ENCODE peak calls at places on chromosomes 3 and 15, in six cellular contexts. P is ACHN; X is Calu3; Q is substantia nigra; I is stimulated activated CD4-positive, alpha-beta T cell treated with anti-CD3 and anti-CD28 coated beads, Interleukin-4, amount 100 ng/mL, for 4 hours; A is Right ventricle myocardium superior. O is an unnamed sample.

GRCh38 chr3:57942872-57943283 is 65.3 kb upstream of the FLNB start:
- DNase-seq in P (no peak), X (no peak), Q (no peak), I (no peak), A (peak), O (no peak)

GRCh38 chr3:134867277-134867676 is 72.2 kb downstream of the EPHB1 start:
- DNase-seq in P (no peak), X (no peak), Q (no peak), I (no peak), A (no peak), O (no peak)

GRCh38 chr15:31571676-31572075 is 245.0 kb downstream of the KLF13 start:
- DNase-seq in P (no peak), X (no peak), Q (no peak), I (no peak), A (no peak), O (no peak)

GRCh38 chr3:56468184-56469106 is at the start of gene ERC2:
- DNase-seq in P (peak), X (peak), Q (no peak), I (peak), A (peak), O (no peak)

GRCh38 chr3:9102240-9102841 is 139.1 kb upstream of the RAD18 start:
- DNase-seq in P (no peak), X (no peak), Q (no peak), I (no peak), A (no peak), O (no peak)

GRCh38 chr15:84082739-84083138 is 152.8 kb upstream of the GOLGA6L4 start:
- DNase-seq in P (no peak), X (no peak), Q (no peak), I (no peak), A (no peak), O (no peak)

GRCh38 chr15:40151991-40152390 is 8.9 kb upstream of the BUB1B start:
- DNase-seq in P (no peak), X (no peak), Q (no peak), I (no peak), A (no peak), O (no peak)

GRCh38 chr15:42344763-42345162 is 14.5 kb upstream of the CAPN3 start:
- DNase-seq in P (no peak), X (no peak), Q (no peak), I (no peak), A (no peak), O (no peak)

GRCh38 chr3:119643094-119643493 is 17.3 kb downstream of the POPDC2 start:
- DNase-seq in P (no peak), X (no peak), Q (no peak), I (no peak), A (no peak), O (no peak)

GRCh38 chr3:28286595-28286994 is 45.2 kb downstream of the CMC1 start:
- DNase-seq in P (peak), X (no peak), Q (no peak), I (no peak), A (no peak), O (peak)

GRCh38 chr3:54167999-54168398 is 45.6 kb downstream of the CACNA2D3 start:
- DNase-seq in P (no peak), X (no peak), Q (no peak), I (no peak), A (no peak), O (no peak)

GRCh38 chr3:94416768-94417167 is 353.9 kb downstream of the NSUN3 start:
- DNase-seq in P (no peak), X (no peak), Q (no peak), I (no peak), A (no peak), O (no peak)

GRCh38 chr3:193910310-193910709 is 225.6 kb upstream of the HES1 start:
- DNase-seq in P (no peak), X (no peak), Q (no peak), I (no peak), A (no peak), O (no peak)

GRCh38 chr3:123546133-123546755 is 38.6 kb downstream of the HACD2 start:
- DNase-seq in P (no peak), X (no peak), Q (no peak), I (no peak), A (no peak), O (no peak)

GRCh38 chr3:73433079-73433478 is 191.7 kb downstream of the PDZRN3 start:
- DNase-seq in P (no peak), X (no peak), Q (no peak), I (no peak), A (no peak), O (no peak)

GRCh38 chr3:60809857-60810256 is 441.4 kb downstream of the FHIT start:
- DNase-seq in P (no peak), X (no peak), Q (no peak), I (no peak), A (no peak), O (no peak)

GRCh38 chr15:31135523-31135922 is 34.0 kb upstream of the TRPM1 start:
- DNase-seq in P (no peak), X (no peak), Q (no peak), I (no peak), A (no peak), O (no peak)

GRCh38 chr3:160754371-160754854 is 1.6 kb upstream of the PPM1L start:
- DNase-seq in P (peak), X (peak), Q (peak), I (peak), A (peak), O (no peak)

GRCh38 chr15:76059320-76060097 is at the start of gene TMEM266:
- DNase-seq in P (peak), X (peak), Q (no peak), I (peak), A (peak), O (no peak)

GRCh38 chr3:192836469-192836820 is 81.2 kb downstream of the MB21D2 start:
- DNase-seq in P (no peak), X (no peak), Q (no peak), I (no peak), A (no peak), O (no peak)

GRCh38 chr3:107986505-107986904 is 104.3 kb downstream of the CD47 start:
- DNase-seq in P (peak), X (no peak), Q (no peak), I (no peak), A (no peak), O (no peak)

GRCh38 chr3:64900916-64901903 is 213.4 kb upstream of the ADAMTS9 start:
- DNase-seq in P (no peak), X (no peak), Q (no peak), I (no peak), A (no peak), O (no peak)

GRCh38 chr3:149377408-149378111 is at the start of gene TM4SF1:
- DNase-seq in P (peak), X (peak), Q (no peak), I (no peak), A (peak), O (no peak)

GRCh38 chr15:80502782-80503181 is 98.6 kb downstream of the ARNT2 start:
- DNase-seq in P (no peak), X (no peak), Q (no peak), I (no peak), A (peak), O (no peak)

GRCh38 chr3:124812291-124813265 is 74.6 kb downstream of the ITGB5 start:
- DNase-seq in P (peak), X (peak), Q (no peak), I (no peak), A (peak), O (peak)

GRCh38 chr15:83210619-83211018 is 3.0 kb upstream of the HDGFL3 start:
- DNase-seq in P (no peak), X (peak), Q (no peak), I (no peak), A (no peak), O (no peak)

GRCh38 chr15:96344706-96345559 is 14.4 kb downstream of the NR2F2 start:
- DNase-seq in P (no peak), X (peak), Q (no peak), I (no peak), A (no peak), O (no peak)

O was measured in HCT116.